ENCODE peak calls at places on chromosome 4, in four cellular contexts. B is MM.1S, T is BE2C, C is Peyer's patch. S is an unnamed sample.

GRCh38 chr4:95409127-95409526 is 139.6 kb downstream of the UNC5C start:
- DNase-seq in C (no peak), T (no peak), B (no peak), S (no peak)

GRCh38 chr4:156378053-156378665 is 424.5 kb upstream of the CTSO start:
- DNase-seq in B (peak), C (no peak), T (no peak), S (no peak)

GRCh38 chr4:76272091-76272490 is 20.6 kb downstream of the FAM47E start:
- DNase-seq in B (no peak), C (no peak), T (no peak), S (no peak)

GRCh38 chr4:81724925-81725329 is 253.2 kb upstream of the RASGEF1B start:
- DNase-seq in T (no peak), C (peak), B (peak), S (peak)

GRCh38 chr4:6280365-6280996 is 10.8 kb downstream of the WFS1 start:
- DNase-seq in B (no peak), C (no peak), T (peak), S (no peak)

GRCh38 chr4:185708348-185708747 is 103.6 kb downstream of the SORBS2 start:
- DNase-seq in T (no peak), B (no peak), C (no peak), S (no peak)

GRCh38 chr4:8046925-8047541 is 107.4 kb upstream of the AFAP1 start:
- DNase-seq in T (no peak), B (no peak), C (no peak), S (no peak)

GRCh38 chr4:123826896-123827295 is 430.3 kb downstream of the SPRY1 start:
- DNase-seq in B (no peak), C (no peak), T (no peak), S (no peak)

GRCh38 chr4:4270529-4270928 is 19.4 kb downstream of the LYAR start:
- DNase-seq in T (no peak), B (no peak), C (no peak), S (no peak)

GRCh38 chr4:124111922-124112321 is 600.6 kb downstream of the ANKRD50 start:
- DNase-seq in C (no peak), B (peak), T (no peak), S (no peak)

GRCh38 chr4:5874811-5875465 is 17.9 kb downstream of the CRMP1 start:
- DNase-seq in C (no peak), T (no peak), B (no peak), S (no peak)

GRCh38 chr4:98448923-98449322 is 187.7 kb downstream of the RAP1GDS1 start:
- DNase-seq in C (peak), T (no peak), B (peak), S (peak)

GRCh38 chr4:80192937-80193336 is 4.4 kb upstream of the PRDM8 start:
- DNase-seq in T (no peak), B (no peak), C (no peak), S (no peak)

GRCh38 chr4:37661643-37662221 is 24.4 kb downstream of the RELL1 start:
- DNase-seq in T (no peak), C (no peak), B (no peak), S (no peak)

GRCh38 chr4:140153419-140153743 is 603 bp downstream of the MAML3 start:
- DNase-seq in T (no peak), C (no peak), B (no peak), S (no peak)

GRCh38 chr4:188455353-188455752 is 316.1 kb downstream of the TRIML1 start:
- DNase-seq in T (no peak), B (no peak), C (no peak), S (no peak)

GRCh38 chr4:46370531-46370930 is 19.4 kb downstream of the GABRA2 start:
- DNase-seq in B (no peak), T (no peak), C (no peak), S (no peak)

GRCh38 chr4:87566276-87566675 is 37.1 kb upstream of the SPARCL1 start:
- DNase-seq in C (no peak), B (no peak), T (no peak), S (no peak)

GRCh38 chr4:80305466-80305865 is 30.1 kb upstream of the CFAP299 start:
- DNase-seq in C (no peak), B (no peak), T (no peak), S (no peak)

GRCh38 chr4:71941001-71941400 is 90.8 kb upstream of the NPFFR2 start:
- DNase-seq in C (no peak), T (peak), B (peak), S (no peak)

GRCh38 chr4:3413217-3413671 is 28.5 kb upstream of the HGFAC start:
- DNase-seq in C (peak), B (no peak), T (no peak), S (no peak)

GRCh38 chr4:81627617-81628016 is 155.9 kb upstream of the RASGEF1B start:
- DNase-seq in B (no peak), T (no peak), C (no peak), S (no peak)

GRCh38 chr4:1464581-1465171 is 58.4 kb upstream of the NKX1-1 start:
- DNase-seq in C (no peak), T (no peak), B (no peak), S (no peak)

S was measured in GM06990.